ENCODE peak calls at places on chromosomes 5 and 9, in ten cellular contexts. T is cardiac fibroblast; C is NCI-H345; V is iris pigment epithelial cell; R is C1 segment of cervical spinal cord; P is activated naive CD4-positive, alpha-beta T cell; B is NB4; K is left kidney; W is HCT116; Z is WTC11. O is an unnamed sample.

GRCh38 chr9:116951588-116952433 is 264.7 kb downstream of the TRIM32 start:
- DNase-seq in T (no peak), C (no peak), V (peak), R (no peak), P (no peak), B (no peak), K (no peak), W (no peak), Z (no peak), O (no peak)

GRCh38 chr9:89797255-89797654 is 192.4 kb downstream of the GADD45G start:
- DNase-seq in T (no peak), C (no peak), V (no peak), R (no peak), P (no peak), B (no peak), K (no peak), W (no peak), Z (no peak), O (no peak)

GRCh38 chr5:140345919-140346347 is 470 bp downstream of the HBEGF start:
- DNase-seq in T (peak), C (peak), V (peak), R (peak), P (no peak), B (peak), K (peak), W (no peak), Z (peak), O (peak)

GRCh38 chr5:59648949-59649921 is 244.3 kb downstream of the PDE4D start:
- DNase-seq in T (peak), C (no peak), V (peak), R (no peak), P (no peak), B (peak), K (peak), W (no peak), Z (no peak), O (peak)

GRCh38 chr9:99011161-99011709 is 67.5 kb downstream of the COL15A1 start:
- DNase-seq in T (no peak), C (peak), V (no peak), R (no peak), P (no peak), B (peak), K (peak), W (no peak), Z (no peak), O (no peak)

GRCh38 chr9:122580360-122580759 is 2.8 kb downstream of the OR1L8 start:
- DNase-seq in T (peak), C (no peak), V (peak), R (no peak), P (no peak), B (no peak), K (no peak), W (peak), Z (no peak), O (no peak)

GRCh38 chr9:16090907-16091629 is 538.2 kb downstream of the CCDC171 start:
- DNase-seq in T (no peak), C (no peak), V (no peak), R (no peak), P (no peak), B (no peak), K (no peak), W (no peak), Z (no peak), O (no peak)

GRCh38 chr9:70811638-70812037 is 309.8 kb downstream of the TRPM3 start:
- DNase-seq in T (no peak), C (no peak), V (no peak), R (no peak), P (no peak), B (no peak), K (no peak), W (no peak), Z (no peak), O (no peak)

GRCh38 chr9:19281801-19282200 is 51.3 kb downstream of the DENND4C start:
- DNase-seq in T (no peak), C (no peak), V (no peak), R (no peak), P (no peak), B (no peak), K (no peak), W (no peak), Z (no peak), O (no peak)

GRCh38 chr5:87126869-87127268 is 140.8 kb upstream of the RASA1 start:
- DNase-seq in T (no peak), C (no peak), V (no peak), R (no peak), P (no peak), B (no peak), K (no peak), W (no peak), Z (no peak), O (no peak)

GRCh38 chr5:132019857-132020555 is 8.5 kb upstream of the ACSL6 start:
- DNase-seq in T (no peak), C (no peak), V (no peak), R (no peak), P (no peak), B (no peak), K (no peak), W (no peak), Z (no peak), O (no peak)

GRCh38 chr5:64417390-64417789 is 88.4 kb upstream of the RGS7BP start:
- DNase-seq in T (no peak), C (no peak), V (no peak), R (no peak), P (no peak), B (peak), K (no peak), W (no peak), Z (peak), O (peak)

GRCh38 chr5:142287096-142287972 is 37.5 kb downstream of the SPRY4 start:
- DNase-seq in T (no peak), C (no peak), V (no peak), R (no peak), P (no peak), B (no peak), K (no peak), W (no peak), Z (no peak), O (peak)

GRCh38 chr5:1734908-1735289 is 64.7 kb downstream of the MRPL36 start:
- DNase-seq in T (no peak), C (no peak), V (no peak), R (no peak), P (no peak), B (no peak), K (no peak), W (no peak), Z (no peak), O (peak)

GRCh38 chr5:156559955-156560354 is 233.0 kb downstream of the SGCD start:
- DNase-seq in T (no peak), C (no peak), V (no peak), R (no peak), P (no peak), B (no peak), K (peak), W (no peak), Z (no peak), O (no peak)

GRCh38 chr9:126084696-126085095 is 241.9 kb upstream of the MVB12B start:
- DNase-seq in T (no peak), C (no peak), V (no peak), R (no peak), P (no peak), B (no peak), K (no peak), W (no peak), Z (no peak), O (no peak)

GRCh38 chr5:115260248-115260647 is 2.4 kb downstream of the PGGT1B start:
- DNase-seq in T (no peak), C (no peak), V (no peak), R (no peak), P (no peak), B (no peak), K (no peak), W (no peak), Z (no peak), O (no peak)

GRCh38 chr5:108125771-108126511 is 256.0 kb downstream of the FBXL17 start:
- DNase-seq in T (no peak), C (no peak), V (no peak), R (no peak), P (no peak), B (no peak), K (no peak), W (no peak), Z (no peak), O (no peak)

GRCh38 chr9:4365055-4365454 is 65.2 kb upstream of the GLIS3 start:
- DNase-seq in T (no peak), C (no peak), V (no peak), R (no peak), P (no peak), B (no peak), K (no peak), W (no peak), Z (no peak), O (no peak)

GRCh38 chr9:129650680-129651235 is 8.8 kb upstream of the ASB6 start:
- DNase-seq in T (no peak), C (no peak), V (peak), R (no peak), P (no peak), B (no peak), K (no peak), W (no peak), Z (no peak), O (no peak)

GRCh38 chr5:29077451-29077850 is 2039.1 kb upstream of the CDH9 start:
- DNase-seq in T (no peak), C (no peak), V (peak), R (no peak), P (no peak), B (no peak), K (no peak), W (no peak), Z (no peak), O (no peak)

GRCh38 chr5:3428355-3428754 is 167.3 kb upstream of the IRX1 start:
- DNase-seq in T (no peak), C (peak), V (no peak), R (no peak), P (no peak), B (no peak), K (peak), W (no peak), Z (peak), O (peak)

GRCh38 chr5:95081500-95082355 is 203.2 kb downstream of the MCTP1 start:
- DNase-seq in T (peak), C (no peak), V (peak), R (no peak), P (no peak), B (peak), K (no peak), W (no peak), Z (no peak), O (no peak)

GRCh38 chr5:116557669-116558271 is 16.9 kb downstream of the SEMA6A start:
- DNase-seq in T (peak), C (peak), V (peak), R (no peak), P (no peak), B (peak), K (peak), W (no peak), Z (no peak), O (no peak)

GRCh38 chr9:72557549-72557948 is 36.1 kb downstream of the TMC1 start:
- DNase-seq in T (peak), C (no peak), V (peak), R (no peak), P (no peak), B (peak), K (peak), W (peak), Z (no peak), O (peak)